ENCODE peak calls at places on chromosomes 4 and X, in six cellular contexts. M is upper lobe of left lung, E is breast epithelium, B is GM12892, C is prostate gland, J is endothelial cell of umbilical vein. X is an unnamed sample.

GRCh38 chr4:574346-575161 is 1.5 kb downstream of the TMEM271 start:
- DNase-seq in M (no peak), E (no peak), B (no peak), C (no peak), J (no peak), X (no peak)

GRCh38 chr4:153257151-153257620 is 52.9 kb downstream of the TRIM2 start:
- DNase-seq in M (no peak), E (no peak), B (peak; percentile 21), C (no peak), J (peak; percentile 48), X (no peak)

GRCh38 chr4:41632481-41633073 is 94.6 kb downstream of the LIMCH1 start:
- DNase-seq in M (no peak), E (no peak), B (no peak), C (no peak), J (no peak), X (no peak)

GRCh38 chr4:100208459-100208858 is 18.2 kb upstream of the DDIT4L start:
- DNase-seq in M (no peak), E (no peak), B (no peak), C (no peak), J (no peak), X (no peak)

GRCh38 chr4:88763075-88763474 is 65.4 kb upstream of the NAP1L5 start:
- DNase-seq in M (no peak), E (no peak), B (no peak), C (no peak), J (no peak), X (no peak)

GRCh38 chrX:32185160-32185559 is 1026.2 kb downstream of the DMD start:
- DNase-seq in M (no peak), E (no peak), B (no peak), C (no peak), J (no peak), X (no peak)

GRCh38 chrX:24395775-24396174 is 35.3 kb downstream of the SUPT20HL1 start:
- DNase-seq in M (peak; percentile 26), E (no peak), B (peak; percentile 25), C (peak; percentile 51), J (peak; percentile 68), X (no peak)

GRCh38 chr4:147799986-147800555 is 68.2 kb downstream of the ARHGAP10 start:
- DNase-seq in M (no peak), E (no peak), B (peak; percentile 38), C (no peak), J (no peak), X (peak; percentile 37)

GRCh38 chr4:8735236-8736082 is 136.2 kb downstream of the HMX1 start:
- DNase-seq in M (no peak), E (no peak), B (no peak), C (no peak), J (no peak), X (no peak)

GRCh38 chrX:152220612-152221011 is 82.2 kb upstream of the MAGEA10 start:
- DNase-seq in M (no peak), E (no peak), B (no peak), C (no peak), J (no peak), X (no peak)

GRCh38 chrX:3175659-3176438 is 134.6 kb downstream of the ARSF start:
- DNase-seq in M (no peak), E (no peak), B (no peak), C (no peak), J (no peak), X (no peak)

GRCh38 chrX:34631826-34632225 is 25.3 kb downstream of the TMEM47 start:
- DNase-seq in M (no peak), E (no peak), B (no peak), C (no peak), J (peak; percentile 69), X (no peak)

GRCh38 chrX:14039344-14039743 is 9.7 kb upstream of the GEMIN8 start:
- DNase-seq in M (peak; percentile 44), E (no peak), B (no peak), C (peak; percentile 12), J (peak; percentile 46), X (no peak)

GRCh38 chr4:80989921-80990544 is 40.5 kb upstream of the BMP3 start:
- DNase-seq in M (no peak), E (no peak), B (no peak), C (peak; percentile 36), J (peak; percentile 57), X (peak; percentile 4)

GRCh38 chr4:80875642-80876041 is 154.9 kb upstream of the BMP3 start:
- DNase-seq in M (no peak), E (no peak), B (peak; percentile 11), C (no peak), J (no peak), X (peak; percentile 12)

GRCh38 chrX:23373129-23373804 is 38.6 kb downstream of the PTCHD1 start:
- DNase-seq in M (no peak), E (no peak), B (no peak), C (no peak), J (no peak), X (no peak)

GRCh38 chrX:41600266-41600665 is 88.5 kb upstream of the GPR34 start:
- DNase-seq in M (no peak), E (no peak), B (no peak), C (no peak), J (peak; percentile 7), X (no peak)

GRCh38 chrX:54921427-54922021 is 900 bp downstream of the TRO start:
- DNase-seq in M (no peak), E (peak; percentile 56), B (no peak), C (peak; percentile 16), J (peak; percentile 59), X (peak; percentile 25)

GRCh38 chr4:84582988-84583870 is at the start of gene CDS1:
- DNase-seq in M (peak; percentile 88), E (peak; percentile 62), B (peak; percentile 37), C (peak; percentile 62), J (no peak), X (peak; percentile 41)

GRCh38 chrX:43557792-43558191 is 98.3 kb upstream of the MAOA start:
- DNase-seq in M (peak; percentile 43), E (peak; percentile 52), B (no peak), C (peak; percentile 36), J (peak; percentile 59), X (peak; percentile 5)

GRCh38 chr4:5770051-5770450 is 59.0 kb downstream of the EVC start:
- DNase-seq in M (no peak), E (no peak), B (no peak), C (no peak), J (no peak), X (no peak)

GRCh38 chrX:120308959-120309872 is 2.0 kb downstream of the TMEM255A start:
- DNase-seq in M (peak; percentile 75), E (peak; percentile 56), B (peak; percentile 27), C (peak; percentile 56), J (peak; percentile 29), X (no peak)
- TF ChIP-seq POLR2A in M (no peak), E (no peak), B (no peak), C (no peak), J (no peak), X (no peak)

GRCh38 chrX:101931494-101932248 is at the start of gene ZMAT1:
- DNase-seq in M (peak; percentile 90), E (peak; percentile 87), B (peak; percentile 31), C (peak; percentile 83), J (peak; percentile 94), X (peak; percentile 36)
- TF ChIP-seq POLR2AphosphoS5 in M (peak; percentile 91), E (peak; percentile 72), B (peak; percentile 74), C (peak; percentile 59), J (peak; percentile 64), X (peak; percentile 58)

GRCh38 chr4:102345795-102346100 is 466 bp upstream of the SLC39A8 start:
- DNase-seq in M (no peak), E (no peak), B (no peak), C (peak; percentile 6), J (no peak), X (no peak)
- TF ChIP-seq POLR2A in M (no peak), E (no peak), B (no peak), C (no peak), J (no peak), X (no peak)

GRCh38 chr4:2832309-2832980 is 11.2 kb upstream of the ADD1 start:
- DNase-seq in M (no peak), E (no peak), B (peak; percentile 75), C (no peak), J (no peak), X (peak; percentile 83)
- TF ChIP-seq POLR2AphosphoS5 in M (no peak), E (no peak), B (no peak), C (no peak), J (no peak), X (peak; percentile 62)

DNA sequence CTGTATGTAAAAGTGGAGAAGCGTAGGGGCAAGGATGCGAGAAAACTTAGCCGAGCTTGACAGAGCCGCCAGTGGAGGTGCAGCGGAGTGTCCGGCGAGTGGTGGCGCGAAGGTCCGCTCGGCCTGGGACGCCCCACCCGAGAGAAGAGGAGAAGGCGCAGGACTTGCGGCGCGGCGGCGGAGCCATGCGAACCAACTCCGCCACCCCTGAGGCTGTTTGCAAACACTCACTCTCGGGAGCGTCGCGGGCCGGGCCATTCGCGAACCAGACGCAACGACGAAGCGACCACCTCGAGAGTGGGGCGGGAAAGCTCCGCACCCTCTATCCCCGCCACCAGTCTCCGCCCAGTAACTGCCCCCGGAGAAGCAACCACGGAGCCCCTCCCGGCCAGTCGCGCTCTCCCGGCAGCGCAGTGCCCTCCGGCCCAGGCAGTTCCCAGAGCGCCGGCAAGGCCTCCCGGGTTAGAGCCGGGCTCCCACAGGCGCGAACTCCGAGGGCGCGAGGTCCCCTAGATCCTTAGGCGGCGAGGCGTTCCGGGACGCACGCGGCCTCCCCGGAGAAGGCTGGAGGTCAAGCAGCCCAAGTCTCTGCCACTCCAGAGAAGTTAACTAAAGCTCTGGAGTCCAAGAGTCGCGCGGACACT is 2.2 kb upstream of the MAB21L2 start:
- DNase-seq in M (no peak), E (no peak), B (no peak), C (no peak), J (no peak), X (no peak)
- TF ChIP-seq POLR2A in M (no peak), E (no peak), B (no peak), C (no peak), J (no peak), X (no peak)

DNA sequence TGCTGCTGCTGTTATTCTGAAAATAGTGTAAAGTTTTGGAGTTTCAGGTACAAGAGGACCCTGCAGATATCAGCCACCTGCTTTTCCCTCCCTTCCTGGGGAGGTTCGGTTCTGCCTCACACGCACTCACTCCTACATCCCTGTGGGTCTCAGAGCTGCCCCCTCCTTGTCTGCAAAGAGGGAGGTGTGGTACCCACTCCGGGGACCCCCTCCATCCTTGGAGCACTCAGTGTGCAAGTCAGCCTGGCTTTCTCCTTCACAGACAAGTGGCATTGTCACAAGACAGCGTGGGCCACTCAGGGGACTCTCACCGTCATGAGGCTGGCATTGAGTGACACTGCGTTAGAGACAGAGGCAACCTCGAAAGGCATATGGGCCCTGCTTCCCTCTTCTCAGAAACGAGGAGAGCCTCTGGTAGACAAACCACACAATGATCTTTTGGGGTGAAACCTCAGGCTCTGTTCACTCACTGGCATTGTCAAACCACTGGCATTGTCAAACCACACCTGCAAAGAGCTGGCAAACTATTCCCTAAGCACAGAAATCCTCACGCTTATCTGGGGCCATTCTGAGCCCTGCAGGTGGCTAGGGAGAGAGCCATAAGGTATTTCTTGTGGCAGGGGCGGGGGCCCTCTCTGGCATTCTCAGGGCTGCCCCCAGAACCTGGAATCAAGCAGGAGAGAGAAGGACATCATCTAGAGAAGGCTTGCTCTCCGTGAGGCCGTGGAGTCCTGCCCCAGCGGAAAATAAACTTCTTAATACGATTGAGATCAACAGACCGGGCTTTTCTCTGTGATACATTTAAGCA is 285.0 kb downstream of the SHOX start:
- DNase-seq in M (no peak), E (no peak), B (no peak), C (no peak), J (no peak), X (no peak)
- TF ChIP-seq POLR2AphosphoS5 in M (no peak), E (no peak), B (no peak), C (no peak), J (no peak), X (no peak)